ENCODE peak calls at places on chromosomes 16 and 17, in six cellular contexts. H is H1, E is H9, V is IMR-90, K is trophoblast cell, M is mesenchymal stem cell. U is an unnamed sample.

GRCh38 chr17:27846042-27846655 is 45.8 kb upstream of the NOS2 start:
- DNase-seq in H (no peak), E (no peak), V (no peak), K (no peak), M (no peak), U (no peak)

GRCh38 chr17:66707051-66707450 is 127.9 kb upstream of the CACNG5 start:
- DNase-seq in H (no peak), E (peak; percentile 5), V (no peak), K (no peak), M (no peak), U (peak; percentile 21)

GRCh38 chr16:88920618-88921602 is 54.5 kb upstream of the PABPN1L start:
- DNase-seq in H (no peak), E (peak; percentile 53), V (peak; percentile 61), K (peak; percentile 59), M (peak; percentile 13), U (no peak)

GRCh38 chr17:67027031-67027628 is 17.2 kb upstream of the CACNG1 start:
- DNase-seq in H (no peak), E (no peak), V (peak; percentile 17), K (no peak), M (no peak), U (no peak)

GRCh38 chr17:48728232-48729231 is at the start of gene HOXB13:
- DNase-seq in H (no peak), E (peak; percentile 81), V (peak; percentile 39), K (peak; percentile 33), M (peak; percentile 85), U (no peak)

GRCh38 chr17:42287305-42288077 is 807 bp upstream of the STAT5A start:
- DNase-seq in H (no peak), E (peak; percentile 41), V (no peak), K (no peak), M (no peak), U (no peak)

GRCh38 chr16:67528222-67528869 is at the start of gene RIPOR1:
- DNase-seq in H (no peak), E (peak; percentile 69), V (no peak), K (no peak), M (peak; percentile 53), U (peak; percentile 49)

GRCh38 chr17:42843358-42843934 is 934 bp upstream of the AOC2 start:
- DNase-seq in H (no peak), E (no peak), V (peak; percentile 74), K (peak; percentile 39), M (peak; percentile 73), U (no peak)

GRCh38 chr17:49482144-49482817 is 12.8 kb upstream of the NGFR start:
- DNase-seq in H (no peak), E (no peak), V (peak; percentile 16), K (no peak), M (peak; percentile 36), U (no peak)

GRCh38 chr17:16519021-16519420 is 27.0 kb upstream of the LRRC75A start:
- DNase-seq in H (no peak), E (no peak), V (no peak), K (no peak), M (no peak), U (no peak)

GRCh38 chr17:44916781-44917241 is 1.5 kb upstream of the GFAP start:
- DNase-seq in H (no peak), E (no peak), V (peak; percentile 25), K (no peak), M (no peak), U (no peak)

GRCh38 chr16:84369938-84370627 is 1.7 kb downstream of the ATP2C2 start:
- DNase-seq in H (no peak), E (no peak), V (no peak), K (no peak), M (no peak), U (no peak)

GRCh38 chr17:44235583-44235936 is 16.1 kb upstream of the UBTF start:
- DNase-seq in H (no peak), E (no peak), V (peak; percentile 73), K (peak; percentile 88), M (no peak), U (no peak)

GRCh38 chr17:31533546-31534155 is 142.2 kb downstream of the RAB11FIP4 start:
- DNase-seq in H (no peak), E (peak; percentile 79), V (peak; percentile 88), K (peak; percentile 86), M (peak; percentile 49), U (peak; percentile 27)

GRCh38 chr16:81315271-81316175 is 761 bp downstream of the GAN start:
- DNase-seq in H (no peak), E (no peak), V (peak; percentile 51), K (peak; percentile 47), M (peak; percentile 69), U (peak; percentile 23)

GRCh38 chr16:68936729-68937631 is 93.6 kb downstream of the TANGO6 start:
- DNase-seq in H (no peak), E (no peak), V (peak; percentile 19), K (peak; percentile 35), M (peak; percentile 6), U (no peak)

GRCh38 chr17:73546770-73547345 is 97.4 kb downstream of the SDK2 start:
- DNase-seq in H (no peak), E (peak; percentile 83), V (no peak), K (peak; percentile 43), M (peak; percentile 3), U (peak; percentile 18)

GRCh38 chr17:35121315-35121714 is at the start of gene FNDC8:
- DNase-seq in H (no peak), E (no peak), V (no peak), K (no peak), M (no peak), U (no peak)

GRCh38 chr17:40996829-40997228 is 2.9 kb upstream of the KRTAP3-3 start:
- DNase-seq in H (no peak), E (no peak), V (no peak), K (no peak), M (no peak), U (no peak)

GRCh38 chr16:84009282-84009681 is 33.3 kb downstream of the SLC38A8 start:
- DNase-seq in H (no peak), E (no peak), V (no peak), K (no peak), M (no peak), U (no peak)

GRCh38 chr16:55526448-55526847 is 17.6 kb downstream of the LPCAT2 start:
- DNase-seq in H (no peak), E (no peak), V (no peak), K (no peak), M (no peak), U (no peak)

GRCh38 chr17:56798916-56799315 is 34.8 kb downstream of the C17orf67 start:
- DNase-seq in H (no peak), E (peak; percentile 83), V (no peak), K (no peak), M (peak; percentile 34), U (peak; percentile 41)

GRCh38 chr17:80792373-80792781 is 199.3 kb upstream of the CHMP6 start:
- DNase-seq in H (no peak), E (peak; percentile 21), V (peak; percentile 56), K (no peak), M (peak; percentile 89), U (no peak)

GRCh38 chr16:16004314-16004749 is 54.9 kb downstream of the ABCC1 start:
- DNase-seq in H (no peak), E (no peak), V (peak; percentile 95), K (no peak), M (peak; percentile 88), U (no peak)

GRCh38 chr17:73939808-73940207 is 263.7 kb upstream of the RPL38 start:
- DNase-seq in H (no peak), E (no peak), V (no peak), K (no peak), M (no peak), U (no peak)

GRCh38 chr16:89103156-89103555 is 9.5 kb downstream of the ACSF3 start:
- DNase-seq in H (no peak), E (no peak), V (no peak), K (no peak), M (no peak), U (no peak)

GRCh38 chr16:50169555-50170096 is 16.5 kb downstream of the TENT4B start:
- DNase-seq in H (no peak), E (no peak), V (no peak), K (no peak), M (peak; percentile 40), U (no peak)
- H4K91ac ChIP-seq in H (no peak overlapping the region), E (no peak overlapping the region), V (no peak overlapping the region), K (no peak overlapping the region), M (no peak overlapping the region), U (no peak overlapping the region)

DNA sequence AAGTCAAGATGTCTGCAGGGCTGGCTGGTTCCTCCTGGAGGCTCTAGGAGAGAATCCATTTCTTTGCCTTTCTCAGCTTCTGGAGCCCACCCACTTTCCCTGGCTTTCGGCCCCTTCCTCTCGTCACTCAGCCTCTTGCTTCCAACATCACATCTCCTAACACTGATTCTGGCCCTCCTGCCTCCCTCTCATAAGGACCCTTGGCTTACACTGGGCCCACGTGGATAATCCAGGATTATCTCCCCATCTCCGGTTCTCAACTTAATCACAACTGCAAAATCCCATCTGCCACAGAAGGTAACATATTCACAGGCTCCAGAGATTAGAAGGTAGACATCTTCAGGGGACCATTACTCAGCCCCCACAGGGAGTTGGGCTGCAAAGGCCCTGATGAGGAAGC is 81.3 kb downstream of the GAS7 start:
- DNase-seq in H (no peak), E (no peak), V (no peak), K (no peak), M (no peak), U (no peak)
- H4K91ac ChIP-seq in H (no peak overlapping the region), E (no peak overlapping the region), V (peak overlapping the region; percentile 17), K (peak overlapping the region; percentile 58), M (no peak overlapping the region), U (no peak overlapping the region)

GRCh38 chr17:76716834-76717205 is 6.1 kb upstream of the MXRA7 start:
- DNase-seq in H (no peak), E (no peak), V (peak; percentile 93), K (peak; percentile 88), M (peak; percentile 94), U (no peak)

GRCh38 chr17:76720211-76720610 is 6.2 kb downstream of the JMJD6 start:
- DNase-seq in H (no peak), E (no peak), V (no peak), K (no peak), M (no peak), U (no peak)

GRCh38 chr17:76720941-76721340 is 5.5 kb downstream of the JMJD6 start:
- DNase-seq in H (no peak), E (no peak), V (no peak), K (no peak), M (no peak), U (no peak)

GRCh38 chr17:76716146-76716833 is 5.5 kb upstream of the MXRA7 start:
- DNase-seq in H (no peak), E (no peak), V (peak; percentile 99), K (peak; percentile 45), M (peak; percentile 100), U (no peak)

GRCh38 chr17:76718516-76718915 is 7.8 kb upstream of the MXRA7 start:
- DNase-seq in H (no peak), E (no peak), V (no peak), K (no peak), M (no peak), U (no peak)
- H4K91ac ChIP-seq in H (no peak overlapping the region), E (no peak overlapping the region), V (no peak overlapping the region), K (no peak overlapping the region), M (peak overlapping the region; percentile 28), U (no peak overlapping the region)

DNA sequence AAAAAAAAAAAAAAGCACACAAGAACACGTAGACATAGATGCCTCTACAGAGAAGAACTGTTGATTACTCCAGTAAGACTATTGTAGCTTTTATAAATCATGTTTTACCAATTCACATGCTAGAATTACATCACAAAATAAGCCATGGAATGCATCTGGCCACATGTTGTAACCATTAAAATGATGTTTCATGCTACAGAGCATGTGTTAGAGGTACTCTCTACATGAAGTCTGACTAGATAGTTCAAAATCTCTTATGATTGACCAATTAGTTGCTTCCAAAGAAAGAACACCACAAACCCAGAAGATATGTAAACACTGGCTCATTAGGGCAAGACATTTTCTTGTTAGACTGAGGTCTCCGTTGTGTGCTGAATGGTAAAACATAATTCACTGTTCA is 411.5 kb upstream of the SOX9 start:
- DNase-seq in H (no peak), E (no peak), V (peak; percentile 22), K (no peak), M (peak; percentile 31), U (no peak)
- H4K91ac ChIP-seq in H (no peak overlapping the region), E (no peak overlapping the region), V (no peak overlapping the region), K (no peak overlapping the region), M (no peak overlapping the region), U (no peak overlapping the region)